ENCODE peak calls at places on chromosomes 4 and X, in six cellular contexts. O is AG08395; W is DMS79 treated with DMSO at 0.1 percent for 48 hours; U is iris pigment epithelial cell; Q is naive thymus-derived CD4-positive, alpha-beta T cell; N is globus pallidus. I is an unnamed sample.

GRCh38 chrX:12814434-12814833 is 23.2 kb downstream of the PRPS2 start:
- DNase-seq in O (peak), W (no peak), U (peak), Q (peak), N (peak), I (peak)

GRCh38 chr4:102007959-102008425 is 217.5 kb downstream of the BANK1 start:
- DNase-seq in O (no peak), W (no peak), U (peak), Q (no peak), N (no peak), I (no peak)

GRCh38 chr4:6362896-6363295 is 93.2 kb downstream of the WFS1 start:
- DNase-seq in O (peak), W (no peak), U (peak), Q (no peak), N (no peak), I (peak)

GRCh38 chrX:40530471-40530870 is 50.3 kb upstream of the ATP6AP2 start:
- DNase-seq in O (no peak), W (no peak), U (no peak), Q (no peak), N (no peak), I (no peak)

GRCh38 chr4:95209942-95210341 is 338.8 kb downstream of the UNC5C start:
- DNase-seq in O (no peak), W (no peak), U (no peak), Q (no peak), N (no peak), I (no peak)

GRCh38 chr4:82457266-82457665 is 26.9 kb downstream of the ENOPH1 start:
- DNase-seq in O (no peak), W (no peak), U (no peak), Q (no peak), N (no peak), I (no peak)

GRCh38 chr4:83556006-83556712 is 20.3 kb downstream of the GPAT3 start:
- DNase-seq in O (no peak), W (peak), U (no peak), Q (no peak), N (no peak), I (no peak)

GRCh38 chrX:150767475-150768131 is 74.4 kb downstream of the MTMR1 start:
- DNase-seq in O (peak), W (no peak), U (peak), Q (no peak), N (no peak), I (peak)

GRCh38 chrX:71941145-71941544 is 30.5 kb downstream of the NHSL2 start:
- DNase-seq in O (no peak), W (no peak), U (no peak), Q (no peak), N (no peak), I (no peak)

GRCh38 chr4:71713611-71714203 is 70.2 kb downstream of the GC start:
- DNase-seq in O (peak), W (peak), U (peak), Q (no peak), N (peak), I (peak)

GRCh38 chrX:41881166-41881565 is 42.2 kb downstream of the CASK start:
- DNase-seq in O (no peak), W (no peak), U (no peak), Q (no peak), N (no peak), I (no peak)

I was measured in MCF 10A.